ENCODE peak calls at places on chromosome 15, in ten cellular contexts. One of them, this sample, is unnamed.

GRCh38 chr15:48790716-48791115 is 20.2 kb downstream of the CEP152 start:
- DNase-seq in esophagus squamous epithelium: no peak
- DNase-seq in DMS 273 treated with DMSO at 0.1 percent for 48 hours: no peak
- DNase-seq in WTC11: no peak
- DNase-seq in ACHN: no peak
- DNase-seq in activated gamma-delta T cell treated with anti-CD3 and anti-CD28 coated beads, Interleukin-2, amount 50 U/mL, for 16 hours: no peak
- DNase-seq in GM12878: no peak
- DNase-seq in NCI-H1930: no peak
- DNase-seq in fibroblast of mammary gland: peak; percentile 62
- DNase-seq in GDM1: no peak
- DNase-seq in this sample: no peak

GRCh38 chr15:93179072-93179471 is 90.1 kb upstream of the RGMA start:
- DNase-seq in esophagus squamous epithelium: no peak
- DNase-seq in DMS 273 treated with DMSO at 0.1 percent for 48 hours: no peak
- DNase-seq in WTC11: no peak
- DNase-seq in ACHN: no peak
- DNase-seq in activated gamma-delta T cell treated with anti-CD3 and anti-CD28 coated beads, Interleukin-2, amount 50 U/mL, for 16 hours: no peak
- DNase-seq in GM12878: peak; percentile 8
- DNase-seq in NCI-H1930: no peak
- DNase-seq in fibroblast of mammary gland: no peak
- DNase-seq in GDM1: no peak
- DNase-seq in this sample: no peak

GRCh38 chr15:100718075-100718980 is 115.9 kb downstream of the ASB7 start:
- DNase-seq in esophagus squamous epithelium: no peak
- DNase-seq in DMS 273 treated with DMSO at 0.1 percent for 48 hours: no peak
- DNase-seq in WTC11: no peak
- DNase-seq in ACHN: no peak
- DNase-seq in activated gamma-delta T cell treated with anti-CD3 and anti-CD28 coated beads, Interleukin-2, amount 50 U/mL, for 16 hours: no peak
- DNase-seq in GM12878: no peak
- DNase-seq in NCI-H1930: no peak
- DNase-seq in fibroblast of mammary gland: no peak
- DNase-seq in GDM1: no peak
- DNase-seq in this sample: no peak

GRCh38 chr15:91271565-91272153 is 171.6 kb downstream of the SV2B start:
- DNase-seq in esophagus squamous epithelium: no peak
- DNase-seq in DMS 273 treated with DMSO at 0.1 percent for 48 hours: peak; percentile 7
- DNase-seq in WTC11: peak; percentile 64
- DNase-seq in ACHN: peak; percentile 57
- DNase-seq in activated gamma-delta T cell treated with anti-CD3 and anti-CD28 coated beads, Interleukin-2, amount 50 U/mL, for 16 hours: peak; percentile 46
- DNase-seq in GM12878: peak; percentile 19
- DNase-seq in NCI-H1930: peak; percentile 23
- DNase-seq in fibroblast of mammary gland: peak; percentile 70
- DNase-seq in GDM1: peak; percentile 47
- DNase-seq in this sample: peak; percentile 21

GRCh38 chr15:43251185-43251862 is 15.4 kb downstream of the TGM5 start:
- DNase-seq in esophagus squamous epithelium: no peak
- DNase-seq in DMS 273 treated with DMSO at 0.1 percent for 48 hours: no peak
- DNase-seq in WTC11: no peak
- DNase-seq in ACHN: no peak
- DNase-seq in activated gamma-delta T cell treated with anti-CD3 and anti-CD28 coated beads, Interleukin-2, amount 50 U/mL, for 16 hours: no peak
- DNase-seq in GM12878: no peak
- DNase-seq in NCI-H1930: no peak
- DNase-seq in fibroblast of mammary gland: no peak
- DNase-seq in GDM1: no peak
- DNase-seq in this sample: no peak

GRCh38 chr15:47718474-47719440 is 1.5 kb downstream of the SEMA6D start:
- DNase-seq in esophagus squamous epithelium: no peak
- DNase-seq in DMS 273 treated with DMSO at 0.1 percent for 48 hours: no peak
- DNase-seq in WTC11: no peak
- DNase-seq in ACHN: no peak
- DNase-seq in activated gamma-delta T cell treated with anti-CD3 and anti-CD28 coated beads, Interleukin-2, amount 50 U/mL, for 16 hours: no peak
- DNase-seq in GM12878: no peak
- DNase-seq in NCI-H1930: peak; percentile 5
- DNase-seq in fibroblast of mammary gland: no peak
- DNase-seq in GDM1: no peak
- DNase-seq in this sample: no peak

GRCh38 chr15:81337713-81338157 is 13.8 kb upstream of the STARD5 start:
- DNase-seq in esophagus squamous epithelium: no peak
- DNase-seq in DMS 273 treated with DMSO at 0.1 percent for 48 hours: no peak
- DNase-seq in WTC11: no peak
- DNase-seq in ACHN: no peak
- DNase-seq in activated gamma-delta T cell treated with anti-CD3 and anti-CD28 coated beads, Interleukin-2, amount 50 U/mL, for 16 hours: no peak
- DNase-seq in GM12878: no peak
- DNase-seq in NCI-H1930: no peak
- DNase-seq in fibroblast of mammary gland: peak; percentile 66
- DNase-seq in GDM1: no peak
- DNase-seq in this sample: no peak

GRCh38 chr15:92272106-92272505 is 121.6 kb upstream of the ST8SIA2 start:
- DNase-seq in esophagus squamous epithelium: no peak
- DNase-seq in DMS 273 treated with DMSO at 0.1 percent for 48 hours: no peak
- DNase-seq in WTC11: no peak
- DNase-seq in ACHN: no peak
- DNase-seq in activated gamma-delta T cell treated with anti-CD3 and anti-CD28 coated beads, Interleukin-2, amount 50 U/mL, for 16 hours: no peak
- DNase-seq in GM12878: no peak
- DNase-seq in NCI-H1930: no peak
- DNase-seq in fibroblast of mammary gland: no peak
- DNase-seq in GDM1: no peak
- DNase-seq in this sample: no peak

GRCh38 chr15:30990451-30991300 is 752 bp downstream of the MTMR10 start:
- DNase-seq in esophagus squamous epithelium: no peak
- DNase-seq in DMS 273 treated with DMSO at 0.1 percent for 48 hours: no peak
- DNase-seq in WTC11: no peak
- DNase-seq in ACHN: peak; percentile 38
- DNase-seq in activated gamma-delta T cell treated with anti-CD3 and anti-CD28 coated beads, Interleukin-2, amount 50 U/mL, for 16 hours: no peak
- DNase-seq in GM12878: no peak
- DNase-seq in NCI-H1930: no peak
- DNase-seq in fibroblast of mammary gland: peak; percentile 16
- DNase-seq in GDM1: no peak
- DNase-seq in this sample: no peak

GRCh38 chr15:33963831-33964664 is 4.2 kb upstream of the CHRM5 start:
- DNase-seq in esophagus squamous epithelium: no peak
- DNase-seq in DMS 273 treated with DMSO at 0.1 percent for 48 hours: no peak
- DNase-seq in WTC11: no peak
- DNase-seq in ACHN: peak; percentile 45
- DNase-seq in activated gamma-delta T cell treated with anti-CD3 and anti-CD28 coated beads, Interleukin-2, amount 50 U/mL, for 16 hours: no peak
- DNase-seq in GM12878: no peak
- DNase-seq in NCI-H1930: no peak
- DNase-seq in fibroblast of mammary gland: peak; percentile 65
- DNase-seq in GDM1: peak; percentile 2
- DNase-seq in this sample: peak; percentile 6

GRCh38 chr15:29736745-29737023 is 85.6 kb downstream of the TJP1 start:
- DNase-seq in esophagus squamous epithelium: no peak
- DNase-seq in DMS 273 treated with DMSO at 0.1 percent for 48 hours: no peak
- DNase-seq in WTC11: no peak
- DNase-seq in ACHN: peak; percentile 76
- DNase-seq in activated gamma-delta T cell treated with anti-CD3 and anti-CD28 coated beads, Interleukin-2, amount 50 U/mL, for 16 hours: no peak
- DNase-seq in GM12878: no peak
- DNase-seq in NCI-H1930: no peak
- DNase-seq in fibroblast of mammary gland: peak; percentile 52
- DNase-seq in GDM1: no peak
- DNase-seq in this sample: no peak

GRCh38 chr15:77909131-77909940 is 168.2 kb downstream of the TBC1D2B start:
- DNase-seq in esophagus squamous epithelium: no peak
- DNase-seq in DMS 273 treated with DMSO at 0.1 percent for 48 hours: no peak
- DNase-seq in WTC11: no peak
- DNase-seq in ACHN: no peak
- DNase-seq in activated gamma-delta T cell treated with anti-CD3 and anti-CD28 coated beads, Interleukin-2, amount 50 U/mL, for 16 hours: no peak
- DNase-seq in GM12878: no peak
- DNase-seq in NCI-H1930: no peak
- DNase-seq in fibroblast of mammary gland: no peak
- DNase-seq in GDM1: no peak
- DNase-seq in this sample: no peak

GRCh38 chr15:27835233-27835939 is 263.7 kb downstream of the OCA2 start:
- DNase-seq in esophagus squamous epithelium: no peak
- DNase-seq in DMS 273 treated with DMSO at 0.1 percent for 48 hours: no peak
- DNase-seq in WTC11: no peak
- DNase-seq in ACHN: no peak
- DNase-seq in activated gamma-delta T cell treated with anti-CD3 and anti-CD28 coated beads, Interleukin-2, amount 50 U/mL, for 16 hours: no peak
- DNase-seq in GM12878: no peak
- DNase-seq in NCI-H1930: no peak
- DNase-seq in fibroblast of mammary gland: no peak
- DNase-seq in GDM1: no peak
- DNase-seq in this sample: no peak